ENCODE peak calls at places on chromosomes 11 and 22, in nine cellular contexts. R is LoVo; X is HT1080; G is PC-9; L is AG20443; F is kidney; T is foreskin fibroblast; U is NCI-H69; Z is stimulated activated CD4-positive, alpha-beta T cell treated with anti-CD3 and anti-CD28 coated beads, Interleukin-4, amount 100 ng/mL, for 24 hours. Y is an unnamed sample.

GRCh38 chr11:40247023-40247422 is 1212.4 kb downstream of the LRRC4C start:
- DNase-seq in R (no peak), X (no peak), G (no peak), L (no peak), F (no peak), T (no peak), U (peak; percentile 63), Z (no peak), Y (no peak)

GRCh38 chr22:47172771-47173534 is 410.5 kb downstream of the TBC1D22A start:
- DNase-seq in R (no peak), X (no peak), G (no peak), L (no peak), F (peak; percentile 42), T (no peak), U (no peak), Z (no peak), Y (no peak)

GRCh38 chr22:35957589-35957988 is 71.0 kb downstream of the RBFOX2 start:
- DNase-seq in R (no peak), X (no peak), G (no peak), L (no peak), F (no peak), T (no peak), U (peak; percentile 43), Z (no peak), Y (no peak)

GRCh38 chr11:72048718-72049460 is 31.5 kb downstream of the NUMA1 start:
- DNase-seq in R (no peak), X (no peak), G (no peak), L (no peak), F (no peak), T (no peak), U (peak; percentile 84), Z (no peak), Y (no peak)

GRCh38 chr22:21699643-21700042 is 33.8 kb downstream of the PPIL2 start:
- DNase-seq in R (no peak), X (no peak), G (no peak), L (no peak), F (no peak), T (no peak), U (no peak), Z (no peak), Y (no peak)

GRCh38 chr11:102157219-102157618 is 47.0 kb downstream of the YAP1 start:
- DNase-seq in R (peak; percentile 43), X (peak; percentile 77), G (peak; percentile 15), L (no peak), F (no peak), T (peak; percentile 55), U (no peak), Z (no peak), Y (no peak)

GRCh38 chr11:134560066-134560465 is 148.0 kb upstream of the B3GAT1 start:
- DNase-seq in R (no peak), X (no peak), G (no peak), L (no peak), F (peak; percentile 50), T (no peak), U (no peak), Z (peak; percentile 1), Y (no peak)

GRCh38 chr11:122095950-122096942 is 19.8 kb downstream of the BLID start:
- DNase-seq in R (no peak), X (no peak), G (no peak), L (no peak), F (no peak), T (no peak), U (peak; percentile 73), Z (no peak), Y (no peak)

GRCh38 chr11:69292221-69292648 is 1.7 kb upstream of the MYEOV start:
- DNase-seq in R (no peak), X (peak; percentile 18), G (no peak), L (peak; percentile 42), F (peak; percentile 61), T (no peak), U (peak; percentile 5), Z (peak; percentile 52), Y (peak; percentile 79)

GRCh38 chr11:61774441-61774840 is 18.0 kb downstream of the TMEM258 start:
- DNase-seq in R (no peak), X (no peak), G (no peak), L (no peak), F (no peak), T (no peak), U (no peak), Z (no peak), Y (no peak)

GRCh38 chr22:44586337-44586990 is 88.4 kb upstream of the RTL6 start:
- DNase-seq in R (no peak), X (no peak), G (peak; percentile 71), L (no peak), F (peak; percentile 79), T (no peak), U (peak; percentile 89), Z (no peak), Y (no peak)

GRCh38 chr11:84884836-84885235 is 742.3 kb downstream of the DLG2 start:
- DNase-seq in R (no peak), X (no peak), G (no peak), L (no peak), F (no peak), T (no peak), U (no peak), Z (no peak), Y (no peak)

GRCh38 chr11:122138759-122139594 is 23.0 kb upstream of the BLID start:
- DNase-seq in R (no peak), X (peak; percentile 70), G (no peak), L (no peak), F (no peak), T (no peak), U (no peak), Z (no peak), Y (no peak)

GRCh38 chr11:95242202-95242989 is 11.4 kb upstream of the SESN3 start:
- DNase-seq in R (peak; percentile 22), X (no peak), G (no peak), L (no peak), F (no peak), T (no peak), U (no peak), Z (no peak), Y (no peak)

GRCh38 chr11:67634366-67635230 is 4.9 kb upstream of the NUDT8 start:
- DNase-seq in R (no peak), X (no peak), G (no peak), L (no peak), F (peak; percentile 71), T (no peak), U (peak; percentile 32), Z (no peak), Y (no peak)

GRCh38 chr22:31753634-31754471 is at the start of gene DEPDC5:
- DNase-seq in R (peak; percentile 95), X (peak; percentile 95), G (peak; percentile 99), L (peak; percentile 99), F (peak; percentile 99), T (peak; percentile 93), U (peak; percentile 99), Z (peak; percentile 94), Y (peak; percentile 97)

GRCh38 chr11:34972892-34973291 is 56.5 kb downstream of the PDHX start:
- DNase-seq in R (no peak), X (no peak), G (no peak), L (peak; percentile 19), F (no peak), T (peak; percentile 43), U (no peak), Z (no peak), Y (no peak)

GRCh38 chr11:68313574-68314202 is 1.3 kb downstream of the LRP5 start:
- DNase-seq in R (no peak), X (no peak), G (no peak), L (peak; percentile 34), F (no peak), T (no peak), U (peak; percentile 64), Z (no peak), Y (no peak)

GRCh38 chr11:19864141-19865120 is 151.8 kb downstream of the NAV2 start:
- DNase-seq in R (no peak), X (no peak), G (no peak), L (no peak), F (no peak), T (no peak), U (peak; percentile 48), Z (no peak), Y (no peak)

GRCh38 chr22:36548606-36549005 is 19.6 kb upstream of the EIF3D start:
- DNase-seq in R (no peak), X (no peak), G (no peak), L (no peak), F (no peak), T (no peak), U (peak; percentile 18), Z (no peak), Y (no peak)

GRCh38 chr22:46576556-46577351 is 39.3 kb upstream of the CELSR1 start:
- DNase-seq in R (peak; percentile 68), X (no peak), G (peak; percentile 61), L (peak; percentile 97), F (peak; percentile 82), T (peak; percentile 50), U (peak; percentile 85), Z (peak; percentile 55), Y (peak; percentile 68)

GRCh38 chr22:28904211-28904808 is 20.9 kb downstream of the ZNRF3 start:
- DNase-seq in R (no peak), X (no peak), G (no peak), L (no peak), F (no peak), T (no peak), U (no peak), Z (no peak), Y (no peak)

GRCh38 chr11:65899356-65900124 is 648 bp downstream of the FOSL1 start:
- DNase-seq in R (peak; percentile 79), X (peak; percentile 95), G (peak; percentile 88), L (peak; percentile 84), F (peak; percentile 91), T (peak; percentile 85), U (peak; percentile 47), Z (peak; percentile 79), Y (peak; percentile 86)

GRCh38 chr11:115699733-115700132 is 195.5 kb upstream of the CADM1 start:
- DNase-seq in R (no peak), X (no peak), G (no peak), L (peak; percentile 88), F (no peak), T (no peak), U (peak; percentile 52), Z (no peak), Y (no peak)

GRCh38 chr11:29263971-29264682 is 752.7 kb downstream of the KCNA4 start:
- DNase-seq in R (no peak), X (no peak), G (no peak), L (peak; percentile 23), F (no peak), T (peak; percentile 21), U (no peak), Z (no peak), Y (no peak)

GRCh38 chr11:129815596-129816461 is at the start of gene TMEM45B:
- DNase-seq in R (peak; percentile 61), X (no peak), G (peak; percentile 57), L (no peak), F (peak; percentile 90), T (no peak), U (peak; percentile 74), Z (peak; percentile 29), Y (peak; percentile 31)

GRCh38 chr11:72375241-72375640 is 59.1 kb downstream of the CLPB start:
- DNase-seq in R (no peak), X (no peak), G (no peak), L (no peak), F (no peak), T (no peak), U (peak; percentile 30), Z (no peak), Y (no peak)

GRCh38 chr11:873723-874122 is 31.1 kb downstream of the TSPAN4 start:
- DNase-seq in R (no peak), X (no peak), G (no peak), L (no peak), F (no peak), T (no peak), U (no peak), Z (no peak), Y (no peak)

GRCh38 chr11:19380375-19380774 is 139.6 kb upstream of the E2F8 start:
- DNase-seq in R (peak; percentile 2), X (peak; percentile 97), G (peak; percentile 52), L (peak; percentile 86), F (no peak), T (peak; percentile 95), U (no peak), Z (no peak), Y (no peak)

GRCh38 chr11:3230636-3231549 is 1.3 kb downstream of the MRGPRE start:
- DNase-seq in R (no peak), X (no peak), G (no peak), L (peak; percentile 7), F (no peak), T (no peak), U (no peak), Z (no peak), Y (no peak)

GRCh38 chr11:116990061-116990473 is 108.2 kb downstream of the SIK3 start:
- DNase-seq in R (no peak), X (peak; percentile 68), G (no peak), L (peak; percentile 78), F (no peak), T (peak; percentile 74), U (no peak), Z (no peak), Y (no peak)